ENCODE peak calls at places on chromosomes 1 and 21, in nine cellular contexts. One of them, this sample, is unnamed. For H3K9me3, the result is how much of the 10 kb centered on the place peaks cover.

GRCh38 chr1:150420560-150421265 is 56.8 kb downstream of the RPRD2 start:
- DNase-seq in small intestine: no peak
- DNase-seq in ovary: no peak
- DNase-seq in mucosa of descending colon: no peak
- DNase-seq in CD8-positive, alpha-beta memory T cell: no peak
- DNase-seq in HepG2: no peak
- DNase-seq in effector memory CD4-positive, alpha-beta T cell: no peak
- DNase-seq in IMR-90: peak
- DNase-seq in Peyer's patch: no peak
- DNase-seq in this sample: no peak

GRCh38 chr21:39673736-39674135 is 61.0 kb downstream of the B3GALT5 start:
- DNase-seq in small intestine: peak
- DNase-seq in ovary: no peak
- DNase-seq in mucosa of descending colon: no peak
- DNase-seq in CD8-positive, alpha-beta memory T cell: no peak
- DNase-seq in HepG2: no peak
- DNase-seq in effector memory CD4-positive, alpha-beta T cell: no peak
- DNase-seq in IMR-90: no peak
- DNase-seq in Peyer's patch: no peak
- DNase-seq in this sample: no peak

GRCh38 chr1:34742667-34743270 is 12.1 kb upstream of the GJB5 start:
- DNase-seq in small intestine: peak
- DNase-seq in ovary: peak
- DNase-seq in mucosa of descending colon: peak
- DNase-seq in CD8-positive, alpha-beta memory T cell: peak
- DNase-seq in HepG2: peak
- DNase-seq in effector memory CD4-positive, alpha-beta T cell: peak
- DNase-seq in IMR-90: peak
- DNase-seq in Peyer's patch: peak
- DNase-seq in this sample: peak

GRCh38 chr1:97095764-97096163 is 374.2 kb downstream of the PTBP2 start:
- DNase-seq in small intestine: no peak
- DNase-seq in ovary: no peak
- DNase-seq in mucosa of descending colon: no peak
- DNase-seq in CD8-positive, alpha-beta memory T cell: no peak
- DNase-seq in HepG2: no peak
- DNase-seq in effector memory CD4-positive, alpha-beta T cell: no peak
- DNase-seq in IMR-90: no peak
- DNase-seq in Peyer's patch: no peak
- DNase-seq in this sample: no peak

GRCh38 chr1:1290238-1290731 is 10.0 kb downstream of the SCNN1D start:
- DNase-seq in small intestine: peak
- DNase-seq in ovary: peak
- DNase-seq in mucosa of descending colon: no peak
- DNase-seq in CD8-positive, alpha-beta memory T cell: peak
- DNase-seq in HepG2: peak
- DNase-seq in effector memory CD4-positive, alpha-beta T cell: no peak
- DNase-seq in IMR-90: no peak
- DNase-seq in Peyer's patch: peak
- DNase-seq in this sample: peak

GRCh38 chr1:206575165-206575893 is 36.9 kb downstream of the EIF2D start:
- DNase-seq in small intestine: peak
- DNase-seq in ovary: no peak
- DNase-seq in mucosa of descending colon: no peak
- DNase-seq in CD8-positive, alpha-beta memory T cell: peak
- DNase-seq in HepG2: no peak
- DNase-seq in effector memory CD4-positive, alpha-beta T cell: no peak
- DNase-seq in IMR-90: peak
- DNase-seq in Peyer's patch: no peak
- DNase-seq in this sample: no peak

GRCh38 chr1:184823080-184823479 is 68.4 kb upstream of the EDEM3 start:
- DNase-seq in small intestine: peak
- DNase-seq in ovary: no peak
- DNase-seq in mucosa of descending colon: no peak
- DNase-seq in CD8-positive, alpha-beta memory T cell: no peak
- DNase-seq in HepG2: no peak
- DNase-seq in effector memory CD4-positive, alpha-beta T cell: no peak
- DNase-seq in IMR-90: peak
- DNase-seq in Peyer's patch: no peak
- DNase-seq in this sample: no peak

GRCh38 chr1:234611799-234612351 is 1.9 kb upstream of the IRF2BP2 start:
- DNase-seq in small intestine: peak
- DNase-seq in ovary: peak
- DNase-seq in mucosa of descending colon: peak
- DNase-seq in CD8-positive, alpha-beta memory T cell: no peak
- DNase-seq in HepG2: peak
- DNase-seq in effector memory CD4-positive, alpha-beta T cell: peak
- DNase-seq in IMR-90: no peak
- DNase-seq in Peyer's patch: peak
- DNase-seq in this sample: no peak

GRCh38 chr1:30933874-30934252 is 25.3 kb upstream of the SDC3 start:
- DNase-seq in small intestine: no peak
- DNase-seq in ovary: no peak
- DNase-seq in mucosa of descending colon: no peak
- DNase-seq in CD8-positive, alpha-beta memory T cell: no peak
- DNase-seq in HepG2: no peak
- DNase-seq in effector memory CD4-positive, alpha-beta T cell: no peak
- DNase-seq in IMR-90: peak
- DNase-seq in Peyer's patch: no peak
- DNase-seq in this sample: no peak

GRCh38 chr1:25858906-25859789 is at the start of gene AUNIP:
- DNase-seq in small intestine: peak
- DNase-seq in ovary: peak
- DNase-seq in mucosa of descending colon: peak
- DNase-seq in CD8-positive, alpha-beta memory T cell: peak
- DNase-seq in HepG2: peak
- DNase-seq in effector memory CD4-positive, alpha-beta T cell: peak
- DNase-seq in IMR-90: peak
- DNase-seq in Peyer's patch: peak
- DNase-seq in this sample: peak

GRCh38 chr1:32876341-32877210 is 5.9 kb upstream of the FNDC5 start:
- DNase-seq in small intestine: peak
- DNase-seq in ovary: no peak
- DNase-seq in mucosa of descending colon: no peak
- DNase-seq in CD8-positive, alpha-beta memory T cell: peak
- DNase-seq in HepG2: peak
- DNase-seq in effector memory CD4-positive, alpha-beta T cell: peak
- DNase-seq in IMR-90: no peak
- DNase-seq in Peyer's patch: peak
- DNase-seq in this sample: peak

GRCh38 chr1:2944705-2945104 is 76.6 kb upstream of the ACTRT2 start:
- DNase-seq in small intestine: no peak
- DNase-seq in ovary: no peak
- DNase-seq in mucosa of descending colon: no peak
- DNase-seq in CD8-positive, alpha-beta memory T cell: no peak
- DNase-seq in HepG2: no peak
- DNase-seq in effector memory CD4-positive, alpha-beta T cell: no peak
- DNase-seq in IMR-90: no peak
- DNase-seq in Peyer's patch: no peak
- DNase-seq in this sample: no peak
- H3K9me3 ChIP-seq in small intestine: under half
- H3K9me3 ChIP-seq in ovary: under half
- H3K9me3 ChIP-seq in mucosa of descending colon: under half
- H3K9me3 ChIP-seq in CD8-positive, alpha-beta memory T cell: under half
- H3K9me3 ChIP-seq in HepG2: under half
- H3K9me3 ChIP-seq in effector memory CD4-positive, alpha-beta T cell: under half
- H3K9me3 ChIP-seq in IMR-90: under half
- H3K9me3 ChIP-seq in Peyer's patch: under half
- H3K9me3 ChIP-seq in this sample: under half

GRCh38 chr1:82540006-82540405 is 739.3 kb downstream of the ADGRL2 start:
- DNase-seq in small intestine: no peak
- DNase-seq in ovary: no peak
- DNase-seq in mucosa of descending colon: no peak
- DNase-seq in CD8-positive, alpha-beta memory T cell: no peak
- DNase-seq in HepG2: no peak
- DNase-seq in effector memory CD4-positive, alpha-beta T cell: no peak
- DNase-seq in IMR-90: no peak
- DNase-seq in Peyer's patch: no peak
- DNase-seq in this sample: no peak
- H3K9me3 ChIP-seq in small intestine: under half
- H3K9me3 ChIP-seq in ovary: under half
- H3K9me3 ChIP-seq in mucosa of descending colon: under half
- H3K9me3 ChIP-seq in CD8-positive, alpha-beta memory T cell: under half
- H3K9me3 ChIP-seq in HepG2: half or more
- H3K9me3 ChIP-seq in effector memory CD4-positive, alpha-beta T cell: under half
- H3K9me3 ChIP-seq in IMR-90: under half
- H3K9me3 ChIP-seq in Peyer's patch: under half
- H3K9me3 ChIP-seq in this sample: under half

GRCh38 chr1:230232352-230232751 is 165.3 kb downstream of the GALNT2 start:
- DNase-seq in small intestine: no peak
- DNase-seq in ovary: no peak
- DNase-seq in mucosa of descending colon: no peak
- DNase-seq in CD8-positive, alpha-beta memory T cell: no peak
- DNase-seq in HepG2: no peak
- DNase-seq in effector memory CD4-positive, alpha-beta T cell: no peak
- DNase-seq in IMR-90: peak
- DNase-seq in Peyer's patch: no peak
- DNase-seq in this sample: no peak
- H3K9me3 ChIP-seq in small intestine: under half
- H3K9me3 ChIP-seq in ovary: under half
- H3K9me3 ChIP-seq in mucosa of descending colon: under half
- H3K9me3 ChIP-seq in CD8-positive, alpha-beta memory T cell: under half
- H3K9me3 ChIP-seq in HepG2: under half
- H3K9me3 ChIP-seq in effector memory CD4-positive, alpha-beta T cell: under half
- H3K9me3 ChIP-seq in IMR-90: under half
- H3K9me3 ChIP-seq in Peyer's patch: under half
- H3K9me3 ChIP-seq in this sample: under half

GRCh38 chr1:60185684-60186083 is 112.1 kb upstream of the C1orf87 start:
- DNase-seq in small intestine: no peak
- DNase-seq in ovary: no peak
- DNase-seq in mucosa of descending colon: no peak
- DNase-seq in CD8-positive, alpha-beta memory T cell: no peak
- DNase-seq in HepG2: no peak
- DNase-seq in effector memory CD4-positive, alpha-beta T cell: no peak
- DNase-seq in IMR-90: no peak
- DNase-seq in Peyer's patch: no peak
- DNase-seq in this sample: no peak
- H3K9me3 ChIP-seq in small intestine: under half
- H3K9me3 ChIP-seq in ovary: under half
- H3K9me3 ChIP-seq in mucosa of descending colon: under half
- H3K9me3 ChIP-seq in CD8-positive, alpha-beta memory T cell: under half
- H3K9me3 ChIP-seq in HepG2: under half
- H3K9me3 ChIP-seq in effector memory CD4-positive, alpha-beta T cell: under half
- H3K9me3 ChIP-seq in IMR-90: under half
- H3K9me3 ChIP-seq in Peyer's patch: under half
- H3K9me3 ChIP-seq in this sample: under half

DNA sequence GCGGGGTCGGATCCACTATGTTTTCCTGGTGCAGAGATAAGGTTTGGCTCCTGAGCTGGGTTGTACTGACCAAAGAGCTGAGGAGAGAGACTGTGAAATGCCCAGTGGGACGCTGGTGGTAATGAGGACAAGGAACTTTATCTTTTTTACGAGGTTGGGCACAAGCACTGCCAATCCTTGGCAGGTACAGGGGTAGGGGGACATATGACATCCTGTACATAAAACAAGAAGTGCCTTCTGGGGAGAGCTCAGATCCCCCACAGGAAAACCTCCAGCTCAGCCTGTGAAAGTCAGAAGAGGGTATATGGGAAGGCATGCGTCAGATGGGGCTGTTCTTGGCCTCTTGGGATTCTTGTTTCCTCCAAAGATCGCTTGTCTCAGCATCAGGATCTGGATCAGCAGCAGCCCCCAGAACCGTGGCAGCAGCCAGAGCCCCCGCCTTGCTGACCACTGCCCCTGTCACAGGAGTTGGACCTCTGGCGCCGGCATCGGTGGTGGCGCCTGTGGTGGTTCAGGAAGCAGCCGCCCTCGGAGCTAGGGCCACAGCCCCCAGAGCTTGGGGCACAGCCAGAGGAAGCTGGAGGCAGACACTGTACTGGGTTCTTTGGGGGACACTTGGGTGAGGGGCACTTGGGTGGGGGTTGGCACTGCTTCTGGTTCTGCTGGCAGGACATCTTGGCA is 905 bp downstream of the LCE3E start:
- DNase-seq in small intestine: no peak
- DNase-seq in ovary: no peak
- DNase-seq in mucosa of descending colon: no peak
- DNase-seq in CD8-positive, alpha-beta memory T cell: no peak
- DNase-seq in HepG2: no peak
- DNase-seq in effector memory CD4-positive, alpha-beta T cell: no peak
- DNase-seq in IMR-90: no peak
- DNase-seq in Peyer's patch: no peak
- DNase-seq in this sample: no peak
- H3K9me3 ChIP-seq in small intestine: under half
- H3K9me3 ChIP-seq in ovary: under half
- H3K9me3 ChIP-seq in mucosa of descending colon: under half
- H3K9me3 ChIP-seq in CD8-positive, alpha-beta memory T cell: under half
- H3K9me3 ChIP-seq in HepG2: under half
- H3K9me3 ChIP-seq in effector memory CD4-positive, alpha-beta T cell: under half
- H3K9me3 ChIP-seq in IMR-90: under half
- H3K9me3 ChIP-seq in Peyer's patch: under half
- H3K9me3 ChIP-seq in this sample: under half